ENCODE peak calls at places on chromosomes 6 and 20, in seven cellular contexts. L is adipocyte, T is endothelial cell, W is H1, I is A172, K is T-helper 22 cell, F is BE2C. R is an unnamed sample.

GRCh38 chr6:11008821-11009220 is 35.3 kb downstream of the ELOVL2 start:
- DNase-seq in L (peak; percentile 63), T (no peak), W (no peak), I (no peak), K (no peak), F (no peak), R (no peak)

GRCh38 chr6:24927234-24927955 is 8.4 kb downstream of the RIPOR2 start:
- DNase-seq in L (no peak), T (no peak), W (no peak), I (no peak), K (no peak), F (no peak), R (no peak)

GRCh38 chr6:15739353-15739752 is 76.5 kb upstream of the DTNBP1 start:
- DNase-seq in L (no peak), T (no peak), W (no peak), I (no peak), K (no peak), F (no peak), R (no peak)

GRCh38 chr6:168164462-168165061 is 85.5 kb upstream of the FRMD1 start:
- DNase-seq in L (no peak), T (no peak), W (no peak), I (no peak), K (no peak), F (no peak), R (no peak)

GRCh38 chr6:156589281-156589680 is 187.9 kb upstream of the ARID1B start:
- DNase-seq in L (peak; percentile 82), T (no peak), W (no peak), I (peak; percentile 13), K (no peak), F (no peak), R (no peak)

GRCh38 chr20:34708621-34709043 is 4.5 kb downstream of the TP53INP2 start:
- DNase-seq in L (peak; percentile 63), T (peak; percentile 61), W (no peak), I (no peak), K (peak; percentile 29), F (peak; percentile 72), R (peak; percentile 76)

GRCh38 chr6:37695857-37696219 is 1.8 kb downstream of the MDGA1 start:
- DNase-seq in L (peak; percentile 42), T (peak; percentile 29), W (no peak), I (no peak), K (no peak), F (peak; percentile 37), R (peak; percentile 58)

GRCh38 chr20:1185316-1185741 is 548 bp upstream of the TMEM74B start:
- DNase-seq in L (peak; percentile 14), T (peak; percentile 35), W (no peak), I (no peak), K (no peak), F (no peak), R (peak; percentile 87)

GRCh38 chr6:3723966-3724365 is 27.5 kb downstream of the PXDC1 start:
- DNase-seq in L (no peak), T (no peak), W (no peak), I (no peak), K (no peak), F (no peak), R (no peak)

GRCh38 chr6:75608955-75609533 is 7.4 kb downstream of the SENP6 start:
- DNase-seq in L (no peak), T (no peak), W (no peak), I (no peak), K (no peak), F (no peak), R (no peak)

GRCh38 chr6:30876039-30876730 is 8.1 kb upstream of the DDR1 start:
- DNase-seq in L (peak; percentile 67), T (no peak), W (no peak), I (peak; percentile 44), K (no peak), F (no peak), R (no peak)

GRCh38 chr6:113162739-113163138 is 694.4 kb upstream of the MARCKS start:
- DNase-seq in L (no peak), T (no peak), W (no peak), I (no peak), K (no peak), F (no peak), R (no peak)

GRCh38 chr6:30122515-30122914 is 9.6 kb upstream of the TRIM31 start:
- DNase-seq in L (peak; percentile 45), T (no peak), W (no peak), I (no peak), K (no peak), F (no peak), R (no peak)

GRCh38 chr20:881051-881820 is 34.9 kb downstream of the ANGPT4 start:
- DNase-seq in L (peak; percentile 28), T (no peak), W (no peak), I (peak; percentile 86), K (no peak), F (no peak), R (no peak)

GRCh38 chr6:75317503-75318206 is 33.1 kb upstream of the TMEM30A start:
- DNase-seq in L (peak; percentile 71), T (no peak), W (no peak), I (peak; percentile 65), K (no peak), F (no peak), R (no peak)

GRCh38 chr6:43277643-43278523 is 20.2 kb upstream of the SLC22A7 start:
- DNase-seq in L (no peak), T (no peak), W (no peak), I (no peak), K (no peak), F (no peak), R (no peak)

GRCh38 chr20:47237715-47238114 is 118.8 kb downstream of the ZMYND8 start:
- DNase-seq in L (no peak), T (no peak), W (no peak), I (no peak), K (no peak), F (no peak), R (no peak)

GRCh38 chr20:36173451-36173933 is 19.0 kb downstream of the EPB41L1 start:
- DNase-seq in L (no peak), T (peak; percentile 41), W (peak; percentile 25), I (no peak), K (no peak), F (peak; percentile 67), R (peak; percentile 60)

GRCh38 chr6:145699462-145699861 is 35.9 kb downstream of the EPM2A start:
- DNase-seq in L (peak; percentile 38), T (no peak), W (no peak), I (peak; percentile 59), K (no peak), F (no peak), R (no peak)

GRCh38 chr6:159259726-159260125 is 90.5 kb downstream of the FNDC1 start:
- DNase-seq in L (no peak), T (no peak), W (no peak), I (no peak), K (no peak), F (no peak), R (no peak)

GRCh38 chr20:48493966-48494365 is 333.8 kb downstream of the PREX1 start:
- DNase-seq in L (no peak), T (no peak), W (no peak), I (no peak), K (no peak), F (no peak), R (no peak)

GRCh38 chr20:57004416-57004815 is 262.0 kb downstream of the BMP7 start:
- DNase-seq in L (no peak), T (no peak), W (no peak), I (no peak), K (no peak), F (no peak), R (no peak)

GRCh38 chr6:147463651-147464050 is 44.8 kb upstream of the SAMD5 start:
- DNase-seq in L (no peak), T (no peak), W (no peak), I (no peak), K (no peak), F (no peak), R (no peak)

GRCh38 chr20:50572922-50573777 is 63.0 kb downstream of the PTPN1 start:
- DNase-seq in L (peak; percentile 77), T (no peak), W (no peak), I (peak; percentile 87), K (no peak), F (peak; percentile 65), R (peak; percentile 69)

GRCh38 chr6:13004610-13005009 is 288.0 kb downstream of the PHACTR1 start:
- DNase-seq in L (no peak), T (no peak), W (no peak), I (no peak), K (no peak), F (no peak), R (no peak)

GRCh38 chr20:31602430-31602778 is 2.7 kb upstream of the ID1 start:
- DNase-seq in L (no peak), T (no peak), W (no peak), I (no peak), K (no peak), F (no peak), R (no peak)

GRCh38 chr20:47736570-47737152 is 48.6 kb downstream of the SULF2 start:
- DNase-seq in L (no peak), T (no peak), W (no peak), I (no peak), K (no peak), F (no peak), R (no peak)

GRCh38 chr6:140541288-140541687 is 1166.8 kb upstream of the CITED2 start:
- DNase-seq in L (peak; percentile 56), T (no peak), W (no peak), I (peak; percentile 46), K (no peak), F (no peak), R (no peak)

GRCh38 chr20:10306440-10307358 is 88.1 kb downstream of the SNAP25 start:
- DNase-seq in L (peak; percentile 70), T (no peak), W (no peak), I (peak; percentile 92), K (no peak), F (no peak), R (no peak)

GRCh38 chr6:169415179-169415578 is 161.5 kb upstream of the THBS2 start:
- DNase-seq in L (peak; percentile 7), T (no peak), W (no peak), I (no peak), K (no peak), F (no peak), R (no peak)

GRCh38 chr6:68778356-68779020 is 143.4 kb downstream of the ADGRB3 start:
- DNase-seq in L (peak; percentile 42), T (peak; percentile 41), W (peak; percentile 7), I (peak; percentile 39), K (no peak), F (peak; percentile 65), R (peak; percentile 30)

GRCh38 chr6:14806101-14806500 is 439.8 kb upstream of the JARID2 start:
- DNase-seq in L (no peak), T (no peak), W (no peak), I (no peak), K (no peak), F (no peak), R (no peak)

GRCh38 chr6:44868335-44868668 is 459.8 kb upstream of the RUNX2 start:
- DNase-seq in L (no peak), T (no peak), W (no peak), I (no peak), K (no peak), F (no peak), R (no peak)

GRCh38 chr6:87731818-87732661 is 30.0 kb upstream of the AKIRIN2 start:
- DNase-seq in L (peak; percentile 97), T (no peak), W (no peak), I (peak; percentile 96), K (peak; percentile 25), F (peak; percentile 13), R (no peak)